ENCODE peak calls at places on chromosome 19, in nine cellular contexts. C, W, Y, X, D, I, Q, J and Z are unnamed samples.

GRCh38 chr19:55344444-55344843 is 4.8 kb downstream of the KMT5C start:
- DNase-seq in C (no peak), W (no peak), Y (no peak), X (no peak), D (no peak), I (no peak), Q (peak; percentile 46), J (no peak), Z (no peak)

GRCh38 chr19:54133312-54133956 is 4.1 kb upstream of the CNOT3 start:
- DNase-seq in C (no peak), W (no peak), Y (no peak), X (no peak), D (no peak), I (no peak), Q (peak; percentile 34), J (peak; percentile 57), Z (no peak)

GRCh38 chr19:582497-583197 is 7.0 kb upstream of the HCN2 start:
- DNase-seq in C (no peak), W (no peak), Y (no peak), X (no peak), D (peak; percentile 77), I (no peak), Q (peak; percentile 75), J (no peak), Z (no peak)

GRCh38 chr19:35938282-35939224 is 2.4 kb downstream of the LRFN3 start:
- DNase-seq in C (no peak), W (no peak), Y (no peak), X (no peak), D (peak; percentile 38), I (no peak), Q (no peak), J (no peak), Z (no peak)

GRCh38 chr19:28541602-28542393 is 671.2 kb downstream of the UQCRFS1 start:
- DNase-seq in C (no peak), W (no peak), Y (no peak), X (no peak), D (no peak), I (no peak), Q (no peak), J (no peak), Z (no peak)

GRCh38 chr19:16067205-16067938 is 8.9 kb upstream of the TPM4 start:
- DNase-seq in C (no peak), W (no peak), Y (no peak), X (no peak), D (peak; percentile 95), I (no peak), Q (peak; percentile 58), J (no peak), Z (no peak)

GRCh38 chr19:18401580-18402112 is 4.2 kb upstream of the LRRC25 start:
- DNase-seq in C (no peak), W (no peak), Y (no peak), X (no peak), D (no peak), I (peak; percentile 50), Q (peak; percentile 70), J (no peak), Z (peak; percentile 66)

GRCh38 chr19:6238256-6238642 is 41.5 kb downstream of the MLLT1 start:
- DNase-seq in C (no peak), W (no peak), Y (no peak), X (no peak), D (no peak), I (no peak), Q (no peak), J (peak; percentile 76), Z (no peak)

GRCh38 chr19:55781112-55781511 is 12.2 kb downstream of the RFPL4AL1 start:
- DNase-seq in C (no peak), W (no peak), Y (no peak), X (no peak), D (no peak), I (no peak), Q (no peak), J (no peak), Z (no peak)

GRCh38 chr19:45469835-45470146 is 2.0 kb downstream of the FOSB start:
- DNase-seq in C (no peak), W (no peak), Y (peak; percentile 81), X (no peak), D (no peak), I (no peak), Q (no peak), J (peak; percentile 90), Z (no peak)

GRCh38 chr19:35462476-35462953 is 14.5 kb downstream of the FFAR2 start:
- DNase-seq in C (no peak), W (no peak), Y (no peak), X (no peak), D (no peak), I (peak; percentile 35), Q (no peak), J (peak; percentile 96), Z (peak; percentile 66)

GRCh38 chr19:46426035-46426505 is 2.7 kb downstream of the PNMA8C start:
- DNase-seq in C (no peak), W (no peak), Y (no peak), X (no peak), D (no peak), I (no peak), Q (no peak), J (no peak), Z (no peak)

GRCh38 chr19:18775586-18776287 is 15.4 kb downstream of the COMP start:
- DNase-seq in C (no peak), W (no peak), Y (no peak), X (no peak), D (no peak), I (no peak), Q (peak; percentile 88), J (no peak), Z (no peak)

GRCh38 chr19:15195987-15196682 is 4.7 kb downstream of the NOTCH3 start:
- DNase-seq in C (peak; percentile 91), W (no peak), Y (no peak), X (no peak), D (peak; percentile 85), I (no peak), Q (no peak), J (no peak), Z (no peak)

GRCh38 chr19:56811480-56811879 is 29.0 kb downstream of the PEG3 start:
- DNase-seq in C (no peak), W (no peak), Y (no peak), X (no peak), D (no peak), I (no peak), Q (no peak), J (no peak), Z (no peak)

GRCh38 chr19:40822161-40822560 is 23.2 kb downstream of the EGLN2 start:
- DNase-seq in C (no peak), W (no peak), Y (no peak), X (no peak), D (no peak), I (no peak), Q (no peak), J (no peak), Z (no peak)

GRCh38 chr19:16441661-16442071 is 30.1 kb downstream of the EPS15L1 start:
- DNase-seq in C (no peak), W (no peak), Y (no peak), X (no peak), D (no peak), I (no peak), Q (no peak), J (peak; percentile 36), Z (no peak)

GRCh38 chr19:43438291-43439162 is 23.8 kb downstream of the TEX101 start:
- DNase-seq in C (no peak), W (no peak), Y (no peak), X (no peak), D (no peak), I (no peak), Q (peak; percentile 89), J (peak; percentile 56), Z (no peak)

GRCh38 chr19:6736917-6737283 is 480 bp downstream of the GPR108 start:
- DNase-seq in C (no peak), W (no peak), Y (no peak), X (no peak), D (no peak), I (no peak), Q (no peak), J (no peak), Z (peak; percentile 31)

GRCh38 chr19:16373539-16373938 is 48.9 kb downstream of the KLF2 start:
- DNase-seq in C (no peak), W (no peak), Y (no peak), X (no peak), D (no peak), I (no peak), Q (peak; percentile 80), J (no peak), Z (no peak)

GRCh38 chr19:6963937-6964336 is 57.3 kb downstream of the MBD3L2B start:
- DNase-seq in C (no peak), W (peak; percentile 10), Y (no peak), X (no peak), D (no peak), I (no peak), Q (no peak), J (peak; percentile 18), Z (peak; percentile 3)

GRCh38 chr19:1252221-1252817 is 3.9 kb downstream of the MIDN start:
- DNase-seq in C (no peak), W (no peak), Y (no peak), X (no peak), D (peak; percentile 97), I (peak; percentile 49), Q (peak; percentile 97), J (peak; percentile 87), Z (no peak)

GRCh38 chr19:50427318-50427925 is 5.3 kb upstream of the MYBPC2 start:
- DNase-seq in C (no peak), W (no peak), Y (no peak), X (no peak), D (no peak), I (no peak), Q (no peak), J (no peak), Z (no peak)

GRCh38 chr19:53907193-53907581 is 1.9 kb upstream of the CACNG7 start:
- DNase-seq in C (no peak), W (no peak), Y (no peak), X (no peak), D (no peak), I (no peak), Q (no peak), J (no peak), Z (no peak)

GRCh38 chr19:5621945-5622464 is 571 bp downstream of the SAFB2 start:
- DNase-seq in C (no peak), W (peak; percentile 13), Y (no peak), X (no peak), D (no peak), I (no peak), Q (no peak), J (peak; percentile 37), Z (peak; percentile 4)

GRCh38 chr19:10580979-10581631 is 6.0 kb downstream of the AP1M2 start:
- DNase-seq in C (peak; percentile 89), W (peak; percentile 77), Y (peak; percentile 64), X (peak; percentile 94), D (peak; percentile 95), I (peak; percentile 80), Q (peak; percentile 90), J (peak; percentile 90), Z (peak; percentile 82)

GRCh38 chr19:14149011-14149410 is 12.6 kb upstream of the ASF1B start:
- DNase-seq in C (no peak), W (no peak), Y (no peak), X (no peak), D (no peak), I (no peak), Q (no peak), J (no peak), Z (no peak)

GRCh38 chr19:12665281-12665573 is 1.3 kb downstream of the MAN2B1 start:
- DNase-seq in C (no peak), W (no peak), Y (no peak), X (no peak), D (no peak), I (peak; percentile 64), Q (no peak), J (peak; percentile 85), Z (peak; percentile 85)

GRCh38 chr19:44904426-44904994 is 1.1 kb upstream of the APOE start:
- DNase-seq in C (no peak), W (no peak), Y (no peak), X (no peak), D (no peak), I (no peak), Q (no peak), J (no peak), Z (no peak)